ENCODE peak calls at places on chromosomes 12 and 14, in eight cellular contexts. Z is IMR-90, X is vagina, A is breast epithelium, H is suprapubic skin, W is A549, R is heart left ventricle, U is body of pancreas. J is an unnamed sample.

GRCh38 chr14:60656755-60657608 is 7.7 kb upstream of the SIX1 start:
- DNase-seq in Z (peak; percentile 73), X (no peak), A (no peak), H (no peak), W (peak; percentile 75), R (no peak), U (peak; percentile 50), J (peak; percentile 88)

GRCh38 chr12:78146365-78146772 is 315.7 kb downstream of the NAV3 start:
- DNase-seq in Z (peak; percentile 62), X (no peak), A (no peak), H (no peak), W (peak; percentile 51), R (no peak), U (no peak), J (no peak)

GRCh38 chr12:52202361-52203078 is 10.7 kb upstream of the KRT80 start:
- DNase-seq in Z (peak; percentile 16), X (no peak), A (no peak), H (no peak), W (no peak), R (no peak), U (no peak), J (no peak)

GRCh38 chr12:1916396-1917171 is 1.9 kb downstream of the CACNA2D4 start:
- DNase-seq in Z (no peak), X (peak; percentile 65), A (no peak), H (peak; percentile 61), W (no peak), R (peak; percentile 73), U (peak; percentile 13), J (no peak)

GRCh38 chr12:78712834-78713455 is 151.6 kb upstream of the SYT1 start:
- DNase-seq in Z (no peak), X (no peak), A (no peak), H (no peak), W (no peak), R (no peak), U (no peak), J (no peak)

GRCh38 chr14:60622920-60623263 is 26.4 kb downstream of the SIX1 start:
- DNase-seq in Z (peak; percentile 70), X (no peak), A (no peak), H (no peak), W (no peak), R (no peak), U (no peak), J (no peak)

GRCh38 chr12:124130717-124131670 is 158.0 kb downstream of the ZNF664 start:
- DNase-seq in Z (no peak), X (no peak), A (no peak), H (no peak), W (peak; percentile 80), R (no peak), U (no peak), J (no peak)

GRCh38 chr14:86501611-86502010 is 971.7 kb downstream of the FLRT2 start:
- DNase-seq in Z (no peak), X (no peak), A (no peak), H (no peak), W (no peak), R (no peak), U (no peak), J (no peak)

GRCh38 chr12:117968826-117969659 is at the start of gene KSR2:
- DNase-seq in Z (no peak), X (no peak), A (peak; percentile 66), H (peak; percentile 79), W (peak; percentile 66), R (no peak), U (peak; percentile 89), J (no peak)

GRCh38 chr12:94707892-94708291 is 57.5 kb upstream of the TMCC3 start:
- DNase-seq in Z (peak; percentile 55), X (peak; percentile 72), A (no peak), H (no peak), W (no peak), R (peak; percentile 64), U (no peak), J (no peak)

GRCh38 chr12:89256060-89256459 is 96.2 kb downstream of the DUSP6 start:
- DNase-seq in Z (no peak), X (no peak), A (no peak), H (no peak), W (no peak), R (no peak), U (no peak), J (no peak)

GRCh38 chr12:82527165-82527780 is 159.4 kb upstream of the TMTC2 start:
- DNase-seq in Z (peak; percentile 64), X (no peak), A (no peak), H (no peak), W (peak; percentile 75), R (peak; percentile 17), U (peak; percentile 34), J (no peak)

GRCh38 chr12:69719336-69720316 is 19.0 kb upstream of the RAB3IP start:
- DNase-seq in Z (no peak), X (no peak), A (no peak), H (no peak), W (no peak), R (no peak), U (no peak), J (peak; percentile 53)

GRCh38 chr14:37124617-37125016 is 47.8 kb downstream of the SLC25A21 start:
- DNase-seq in Z (no peak), X (no peak), A (no peak), H (no peak), W (peak; percentile 56), R (no peak), U (no peak), J (no peak)

GRCh38 chr12:105212431-105212830 is 23.5 kb downstream of the APPL2 start:
- DNase-seq in Z (peak; percentile 83), X (no peak), A (no peak), H (no peak), W (no peak), R (no peak), U (no peak), J (no peak)

GRCh38 chr12:3601466-3602150 is 110.6 kb downstream of the PRMT8 start:
- DNase-seq in Z (no peak), X (no peak), A (no peak), H (no peak), W (no peak), R (no peak), U (no peak), J (no peak)

GRCh38 chr12:26803552-26803951 is 29.4 kb downstream of the ITPR2 start:
- DNase-seq in Z (peak; percentile 50), X (no peak), A (no peak), H (no peak), W (peak; percentile 5), R (no peak), U (no peak), J (no peak)

GRCh38 chr14:103104654-103105511 is 10.4 kb downstream of the EXOC3L4 start:
- DNase-seq in Z (peak; percentile 50), X (no peak), A (peak; percentile 71), H (no peak), W (peak; percentile 81), R (peak; percentile 68), U (peak; percentile 77), J (no peak)

GRCh38 chr14:63656194-63656593 is 14.5 kb upstream of the WDR89 start:
- DNase-seq in Z (no peak), X (no peak), A (no peak), H (no peak), W (no peak), R (no peak), U (no peak), J (no peak)

GRCh38 chr14:90299408-90299807 is 32.3 kb downstream of the NRDE2 start:
- DNase-seq in Z (no peak), X (no peak), A (no peak), H (no peak), W (no peak), R (peak; percentile 37), U (no peak), J (peak; percentile 80)

GRCh38 chr12:27185234-27186045 is 58.6 kb upstream of the STK38L start:
- DNase-seq in Z (peak; percentile 91), X (no peak), A (no peak), H (no peak), W (no peak), R (no peak), U (no peak), J (no peak)

GRCh38 chr12:77325505-77325904 is 260.1 kb upstream of the E2F7 start:
- DNase-seq in Z (no peak), X (no peak), A (peak; percentile 54), H (no peak), W (no peak), R (no peak), U (no peak), J (no peak)

GRCh38 chr12:114416028-114416427 is 10.1 kb upstream of the TBX5 start:
- DNase-seq in Z (no peak), X (no peak), A (no peak), H (no peak), W (no peak), R (no peak), U (no peak), J (no peak)
- H3K4me1 ChIP-seq in Z (peaks cover 28% of the 10 kb centered on the region), X (no peaks in the 10 kb centered on the region), A (no peaks in the 10 kb centered on the region), H (peaks cover 7% of the 10 kb centered on the region), W (no peaks in the 10 kb centered on the region), R (peaks cover 17% of the 10 kb centered on the region), U (no peaks in the 10 kb centered on the region), J (no peaks in the 10 kb centered on the region)

DNA sequence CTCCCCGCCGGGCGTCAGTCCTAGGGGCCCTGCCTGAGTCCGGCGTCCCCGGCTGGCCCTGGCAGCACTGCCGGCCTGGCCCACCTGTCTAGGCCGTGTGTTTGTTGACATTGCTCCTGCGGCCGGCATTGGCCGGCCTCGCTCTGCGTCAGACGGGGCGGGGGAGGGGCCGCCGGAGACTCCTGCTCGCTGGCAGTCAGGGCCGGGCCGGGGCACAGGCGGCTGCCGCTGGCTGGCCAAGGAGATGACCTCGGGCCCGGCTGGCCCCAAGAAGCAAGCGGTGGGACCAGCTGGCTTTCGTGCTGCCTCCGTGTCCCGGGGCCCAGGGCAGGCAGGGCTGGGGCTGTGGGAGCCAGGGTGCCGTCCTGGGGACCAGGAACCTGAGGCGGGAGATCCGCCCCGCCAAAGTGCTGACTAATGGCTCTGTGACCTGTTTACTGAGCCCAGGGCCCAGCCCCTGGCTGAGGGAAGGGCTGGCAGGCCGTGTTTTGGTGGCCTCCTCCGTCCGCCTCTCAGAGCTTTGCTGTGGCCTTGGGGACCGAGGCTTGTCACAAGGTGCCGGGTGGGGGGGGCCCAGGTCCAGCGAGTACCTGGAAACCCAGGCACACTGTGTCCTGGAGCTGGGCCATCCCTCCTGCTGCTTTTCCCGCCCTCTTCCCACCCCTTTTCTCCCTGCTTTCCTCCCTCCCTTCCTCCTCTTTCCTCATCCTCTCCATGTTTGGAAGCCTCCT is 1.8 kb downstream of the ULK1 start:
- DNase-seq in Z (peak; percentile 89), X (peak; percentile 96), A (peak; percentile 92), H (peak; percentile 95), W (peak; percentile 94), R (peak; percentile 92), U (peak; percentile 99), J (peak; percentile 96)
- TF ChIP-seq POLR2A in Z (peak; percentile 94), X (peak; percentile 85), A (peak; percentile 76), H (no peak), W (peak; percentile 22), R (peak; percentile 58), U (peak; percentile 99), J (peak; percentile 100)

DNA sequence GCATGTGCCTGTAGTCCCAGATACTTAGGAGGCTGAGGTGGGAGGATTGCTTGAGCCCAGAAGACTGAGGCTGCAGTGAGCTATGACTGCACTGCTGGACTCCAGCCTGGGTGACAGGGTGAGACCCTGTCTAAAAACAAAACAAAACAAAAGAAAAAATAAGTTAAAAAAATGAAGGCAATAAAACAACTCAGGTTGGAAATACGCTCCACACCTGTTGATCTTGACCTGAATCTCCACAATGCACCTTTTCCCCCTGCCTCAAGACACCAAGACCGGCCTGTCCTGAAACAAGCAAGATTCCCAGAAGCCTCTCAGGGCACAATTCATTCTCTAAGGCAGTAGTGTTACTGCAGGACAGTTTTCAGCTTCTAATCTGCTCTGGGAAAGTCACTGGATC is 20.8 kb upstream of the CEBPE start:
- DNase-seq in Z (no peak), X (no peak), A (no peak), H (no peak), W (no peak), R (no peak), U (no peak), J (no peak)
- H3K4me1 ChIP-seq in Z (no peaks in the 10 kb centered on the region), X (peaks cover 36% of the 10 kb centered on the region), A (peaks cover 21% of the 10 kb centered on the region), H (peaks cover 47% of the 10 kb centered on the region), W (peaks cover 9% of the 10 kb centered on the region), R (peaks cover 34% of the 10 kb centered on the region), U (peaks cover 7% of the 10 kb centered on the region), J (peaks cover 31% of the 10 kb centered on the region)

GRCh38 chr12:45989857-45990467 is 412 bp downstream of the SCAF11 start:
- DNase-seq in Z (peak; percentile 47), X (no peak), A (peak; percentile 66), H (peak; percentile 80), W (peak; percentile 63), R (peak; percentile 74), U (peak; percentile 67), J (no peak)
- TF ChIP-seq POLR2A in Z (no peak), X (no peak), A (peak; percentile 39), H (no peak), W (peak; percentile 27), R (no peak), U (no peak), J (no peak)